ENCODE peak calls at places on chromosomes 1 and 21, in ten cellular contexts. One of them, this sample, is unnamed.

GRCh38 chr21:26844258-26845065 is 747 bp downstream of the ADAMTS1 start:
- DNase-seq in CD8-positive, alpha-beta memory T cell: peak; percentile 4
- DNase-seq in PC-3: peak; percentile 33
- DNase-seq in cardiac muscle cell: peak; percentile 68
- DNase-seq in thoracic aorta: no peak
- DNase-seq in HAP-1: peak; percentile 19
- DNase-seq in heart left ventricle: peak; percentile 86
- DNase-seq in ovary: peak; percentile 67
- DNase-seq in sigmoid colon: peak; percentile 84
- DNase-seq in naive thymus-derived CD4-positive, alpha-beta T cell: no peak
- DNase-seq in this sample: no peak

GRCh38 chr1:117651616-117652015 is 45.8 kb downstream of the TENT5C start:
- DNase-seq in cardiac muscle cell: no peak
- DNase-seq in heart left ventricle: no peak
- DNase-seq in HAP-1: no peak
- DNase-seq in ovary: no peak
- DNase-seq in CD8-positive, alpha-beta memory T cell: no peak
- DNase-seq in thoracic aorta: no peak
- DNase-seq in sigmoid colon: no peak
- DNase-seq in naive thymus-derived CD4-positive, alpha-beta T cell: no peak
- DNase-seq in PC-3: no peak
- DNase-seq in this sample: no peak

GRCh38 chr1:111448482-111448917 is 556 bp downstream of the WDR77 start:
- DNase-seq in naive thymus-derived CD4-positive, alpha-beta T cell: peak; percentile 11
- DNase-seq in sigmoid colon: no peak
- DNase-seq in ovary: no peak
- DNase-seq in heart left ventricle: no peak
- DNase-seq in thoracic aorta: no peak
- DNase-seq in PC-3: peak; percentile 34
- DNase-seq in cardiac muscle cell: no peak
- DNase-seq in HAP-1: no peak
- DNase-seq in CD8-positive, alpha-beta memory T cell: peak; percentile 15
- DNase-seq in this sample: no peak

GRCh38 chr1:51877434-51878306 is 857 bp downstream of the NRDC start:
- DNase-seq in ovary: no peak
- DNase-seq in HAP-1: no peak
- DNase-seq in heart left ventricle: no peak
- DNase-seq in CD8-positive, alpha-beta memory T cell: no peak
- DNase-seq in naive thymus-derived CD4-positive, alpha-beta T cell: peak; percentile 4
- DNase-seq in sigmoid colon: peak; percentile 66
- DNase-seq in thoracic aorta: no peak
- DNase-seq in PC-3: peak; percentile 17
- DNase-seq in cardiac muscle cell: peak; percentile 48
- DNase-seq in this sample: no peak

GRCh38 chr1:153485880-153486279 is 25.4 kb upstream of the S100A7 start:
- DNase-seq in ovary: no peak
- DNase-seq in heart left ventricle: no peak
- DNase-seq in cardiac muscle cell: no peak
- DNase-seq in CD8-positive, alpha-beta memory T cell: no peak
- DNase-seq in naive thymus-derived CD4-positive, alpha-beta T cell: no peak
- DNase-seq in sigmoid colon: no peak
- DNase-seq in PC-3: no peak
- DNase-seq in thoracic aorta: no peak
- DNase-seq in HAP-1: no peak
- DNase-seq in this sample: no peak

GRCh38 chr21:44399955-44400790 is 46.8 kb downstream of the TRPM2 start:
- DNase-seq in thoracic aorta: no peak
- DNase-seq in PC-3: no peak
- DNase-seq in ovary: no peak
- DNase-seq in heart left ventricle: no peak
- DNase-seq in CD8-positive, alpha-beta memory T cell: no peak
- DNase-seq in sigmoid colon: no peak
- DNase-seq in cardiac muscle cell: no peak
- DNase-seq in HAP-1: no peak
- DNase-seq in naive thymus-derived CD4-positive, alpha-beta T cell: no peak
- DNase-seq in this sample: no peak

GRCh38 chr1:79781261-79781660 is 774.7 kb upstream of the ADGRL4 start:
- DNase-seq in thoracic aorta: no peak
- DNase-seq in heart left ventricle: no peak
- DNase-seq in HAP-1: no peak
- DNase-seq in cardiac muscle cell: no peak
- DNase-seq in sigmoid colon: no peak
- DNase-seq in CD8-positive, alpha-beta memory T cell: no peak
- DNase-seq in ovary: no peak
- DNase-seq in PC-3: no peak
- DNase-seq in naive thymus-derived CD4-positive, alpha-beta T cell: no peak
- DNase-seq in this sample: no peak

GRCh38 chr1:172637522-172637921 is 21.4 kb upstream of the FASLG start:
- DNase-seq in ovary: no peak
- DNase-seq in naive thymus-derived CD4-positive, alpha-beta T cell: no peak
- DNase-seq in CD8-positive, alpha-beta memory T cell: no peak
- DNase-seq in heart left ventricle: no peak
- DNase-seq in cardiac muscle cell: no peak
- DNase-seq in PC-3: peak; percentile 99
- DNase-seq in thoracic aorta: no peak
- DNase-seq in sigmoid colon: no peak
- DNase-seq in HAP-1: no peak
- DNase-seq in this sample: no peak

GRCh38 chr1:205913451-205914204 is 29.6 kb downstream of the SLC26A9 start:
- DNase-seq in HAP-1: no peak
- DNase-seq in sigmoid colon: no peak
- DNase-seq in cardiac muscle cell: peak; percentile 59
- DNase-seq in thoracic aorta: peak; percentile 53
- DNase-seq in heart left ventricle: peak; percentile 80
- DNase-seq in PC-3: no peak
- DNase-seq in ovary: peak; percentile 43
- DNase-seq in CD8-positive, alpha-beta memory T cell: no peak
- DNase-seq in naive thymus-derived CD4-positive, alpha-beta T cell: no peak
- DNase-seq in this sample: no peak

GRCh38 chr1:176696109-176696508 is 233.1 kb downstream of the PAPPA2 start:
- DNase-seq in CD8-positive, alpha-beta memory T cell: no peak
- DNase-seq in HAP-1: no peak
- DNase-seq in ovary: no peak
- DNase-seq in cardiac muscle cell: peak; percentile 70
- DNase-seq in PC-3: peak; percentile 69
- DNase-seq in thoracic aorta: no peak
- DNase-seq in naive thymus-derived CD4-positive, alpha-beta T cell: no peak
- DNase-seq in heart left ventricle: no peak
- DNase-seq in sigmoid colon: no peak
- DNase-seq in this sample: no peak

GRCh38 chr1:217078010-217078704 is 354.9 kb upstream of the ESRRG start:
- DNase-seq in heart left ventricle: no peak
- DNase-seq in thoracic aorta: no peak
- DNase-seq in HAP-1: no peak
- DNase-seq in naive thymus-derived CD4-positive, alpha-beta T cell: no peak
- DNase-seq in CD8-positive, alpha-beta memory T cell: no peak
- DNase-seq in sigmoid colon: no peak
- DNase-seq in PC-3: peak; percentile 66
- DNase-seq in cardiac muscle cell: peak; percentile 60
- DNase-seq in ovary: no peak
- DNase-seq in this sample: no peak

GRCh38 chr1:6601049-6601864 is 1.4 kb downstream of the KLHL21 start:
- DNase-seq in heart left ventricle: peak; percentile 76
- DNase-seq in ovary: peak; percentile 81
- DNase-seq in HAP-1: peak; percentile 51
- DNase-seq in PC-3: peak; percentile 100
- DNase-seq in cardiac muscle cell: peak; percentile 82
- DNase-seq in naive thymus-derived CD4-positive, alpha-beta T cell: peak; percentile 54
- DNase-seq in sigmoid colon: peak; percentile 94
- DNase-seq in CD8-positive, alpha-beta memory T cell: peak; percentile 63
- DNase-seq in thoracic aorta: peak; percentile 80
- DNase-seq in this sample: peak; percentile 72

GRCh38 chr1:6602669-6603423 is at the start of gene KLHL21:
- DNase-seq in cardiac muscle cell: peak; percentile 94
- DNase-seq in PC-3: peak; percentile 97
- DNase-seq in HAP-1: peak; percentile 79
- DNase-seq in ovary: peak; percentile 91
- DNase-seq in heart left ventricle: peak; percentile 96
- DNase-seq in naive thymus-derived CD4-positive, alpha-beta T cell: peak; percentile 80
- DNase-seq in thoracic aorta: peak; percentile 63
- DNase-seq in CD8-positive, alpha-beta memory T cell: peak; percentile 82
- DNase-seq in sigmoid colon: peak; percentile 97
- DNase-seq in this sample: peak; percentile 73

GRCh38 chr1:6603424-6603850 is 768 bp upstream of the KLHL21 start:
- DNase-seq in CD8-positive, alpha-beta memory T cell: peak; percentile 70
- DNase-seq in thoracic aorta: no peak
- DNase-seq in cardiac muscle cell: peak; percentile 65
- DNase-seq in sigmoid colon: peak; percentile 89
- DNase-seq in PC-3: peak; percentile 62
- DNase-seq in heart left ventricle: no peak
- DNase-seq in naive thymus-derived CD4-positive, alpha-beta T cell: peak; percentile 75
- DNase-seq in ovary: peak; percentile 65
- DNase-seq in HAP-1: no peak
- DNase-seq in this sample: peak; percentile 30

GRCh38 chr1:6601865-6602668 is 602 bp downstream of the KLHL21 start:
- DNase-seq in HAP-1: no peak
- DNase-seq in cardiac muscle cell: peak; percentile 64
- DNase-seq in thoracic aorta: no peak
- DNase-seq in sigmoid colon: peak; percentile 82
- DNase-seq in PC-3: peak; percentile 57
- DNase-seq in heart left ventricle: peak; percentile 74
- DNase-seq in naive thymus-derived CD4-positive, alpha-beta T cell: peak; percentile 33
- DNase-seq in CD8-positive, alpha-beta memory T cell: peak; percentile 22
- DNase-seq in ovary: peak; percentile 54
- DNase-seq in this sample: no peak

DNA sequence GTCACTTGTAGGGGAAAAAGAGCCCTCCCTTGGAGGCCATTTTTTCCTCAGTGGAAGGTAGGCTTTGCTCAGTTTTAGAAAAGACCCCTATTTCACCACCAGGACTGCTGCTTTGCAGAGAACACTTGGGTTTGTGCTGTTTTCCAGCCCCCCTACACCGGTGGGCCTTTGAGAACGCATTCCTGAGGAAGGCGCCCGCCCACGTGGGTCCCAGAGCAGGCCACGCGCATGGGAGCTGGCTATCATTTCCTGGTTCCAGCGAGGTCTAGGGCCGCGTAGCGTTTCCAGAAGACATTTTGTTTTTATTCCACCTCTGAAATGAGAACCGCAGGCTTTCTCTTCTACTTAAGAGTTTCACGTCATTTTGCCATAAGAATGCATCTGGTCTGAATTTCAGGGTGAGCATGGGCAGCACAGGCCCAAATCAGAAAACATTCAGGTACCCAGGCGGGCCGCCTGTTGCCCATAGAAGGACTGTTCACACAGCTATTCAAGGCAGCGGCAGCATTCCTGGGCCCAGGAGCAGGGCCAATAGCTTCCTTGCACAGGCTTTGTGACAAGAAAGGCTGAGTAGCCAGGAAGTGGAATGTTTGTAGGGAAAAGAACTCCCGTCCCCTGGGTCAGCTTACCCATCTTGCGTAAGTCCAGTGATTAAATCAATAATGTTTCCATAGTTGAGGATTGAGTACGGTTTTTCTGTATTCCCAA is 1.3 kb upstream of the KLHL21 start:
- DNase-seq in HAP-1: no peak
- DNase-seq in PC-3: peak; percentile 38
- DNase-seq in heart left ventricle: peak; percentile 82
- DNase-seq in cardiac muscle cell: peak; percentile 91
- DNase-seq in thoracic aorta: peak; percentile 79
- DNase-seq in CD8-positive, alpha-beta memory T cell: no peak
- DNase-seq in ovary: peak; percentile 79
- DNase-seq in naive thymus-derived CD4-positive, alpha-beta T cell: no peak
- DNase-seq in sigmoid colon: peak; percentile 94
- DNase-seq in this sample: no peak
- H3K4me1 ChIP-seq in HAP-1: peaks cover 9% of the 10 kb centered on the region
- H3K4me1 ChIP-seq in PC-3: peaks cover 26% of the 10 kb centered on the region
- H3K4me1 ChIP-seq in heart left ventricle: peaks cover 31% of the 10 kb centered on the region
- H3K4me1 ChIP-seq in cardiac muscle cell: peaks cover 39% of the 10 kb centered on the region
- H3K4me1 ChIP-seq in thoracic aorta: peaks cover 31% of the 10 kb centered on the region
- H3K4me1 ChIP-seq in CD8-positive, alpha-beta memory T cell: peaks cover 25% of the 10 kb centered on the region
- H3K4me1 ChIP-seq in ovary: peaks cover 8% of the 10 kb centered on the region
- H3K4me1 ChIP-seq in naive thymus-derived CD4-positive, alpha-beta T cell: peaks cover 24% of the 10 kb centered on the region
- H3K4me1 ChIP-seq in sigmoid colon: peaks cover 40% of the 10 kb centered on the region
- H3K4me1 ChIP-seq in this sample: peaks cover 28% of the 10 kb centered on the region

GRCh38 chr1:33497410-33497809 is 25.0 kb downstream of the ZSCAN20 start:
- DNase-seq in PC-3: no peak
- DNase-seq in ovary: no peak
- DNase-seq in naive thymus-derived CD4-positive, alpha-beta T cell: no peak
- DNase-seq in thoracic aorta: no peak
- DNase-seq in sigmoid colon: no peak
- DNase-seq in HAP-1: no peak
- DNase-seq in heart left ventricle: no peak
- DNase-seq in CD8-positive, alpha-beta memory T cell: no peak
- DNase-seq in cardiac muscle cell: no peak
- DNase-seq in this sample: no peak
- H3K9me3 ChIP-seq in PC-3: peaks cover 25% of the 10 kb centered on the region
- H3K9me3 ChIP-seq in ovary: peaks cover 7% of the 10 kb centered on the region
- H3K9me3 ChIP-seq in naive thymus-derived CD4-positive, alpha-beta T cell: peaks cover 13% of the 10 kb centered on the region
- H3K9me3 ChIP-seq in thoracic aorta: peaks cover 22% of the 10 kb centered on the region
- H3K9me3 ChIP-seq in sigmoid colon: peaks cover 29% of the 10 kb centered on the region
- H3K9me3 ChIP-seq in HAP-1: peaks cover 10% of the 10 kb centered on the region
- H3K9me3 ChIP-seq in heart left ventricle: peaks cover 29% of the 10 kb centered on the region
- H3K9me3 ChIP-seq in CD8-positive, alpha-beta memory T cell: peaks cover 27% of the 10 kb centered on the region
- H3K9me3 ChIP-seq in cardiac muscle cell: peaks cover 14% of the 10 kb centered on the region
- H3K9me3 ChIP-seq in this sample: peaks cover 26% of the 10 kb centered on the region

DNA sequence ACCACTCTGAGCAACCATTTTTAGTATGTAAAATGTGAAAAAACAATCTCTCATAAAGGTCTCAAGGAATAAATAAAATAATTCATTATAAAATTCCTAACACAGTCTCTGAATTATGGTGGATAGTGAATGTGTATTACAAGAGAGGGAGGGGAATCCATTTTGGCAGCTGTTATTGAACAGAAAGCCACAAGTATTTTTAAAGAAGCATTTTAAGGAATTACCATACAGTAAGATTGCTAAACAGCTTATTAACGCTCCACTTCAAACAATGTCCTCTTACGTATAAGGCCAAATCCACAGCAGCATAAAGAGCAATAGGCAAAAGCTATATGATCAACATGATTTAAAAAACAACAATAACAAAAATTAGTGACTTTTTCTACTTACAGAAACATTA is 18.4 kb downstream of the PIGK start:
- DNase-seq in HAP-1: no peak
- DNase-seq in heart left ventricle: no peak
- DNase-seq in sigmoid colon: no peak
- DNase-seq in PC-3: no peak
- DNase-seq in CD8-positive, alpha-beta memory T cell: no peak
- DNase-seq in thoracic aorta: no peak
- DNase-seq in cardiac muscle cell: no peak
- DNase-seq in naive thymus-derived CD4-positive, alpha-beta T cell: no peak
- DNase-seq in ovary: no peak
- DNase-seq in this sample: no peak
- H3K4me1 ChIP-seq in HAP-1: no peaks in the 10 kb centered on the region
- H3K4me1 ChIP-seq in heart left ventricle: no peaks in the 10 kb centered on the region
- H3K4me1 ChIP-seq in sigmoid colon: no peaks in the 10 kb centered on the region
- H3K4me1 ChIP-seq in PC-3: no peaks in the 10 kb centered on the region
- H3K4me1 ChIP-seq in CD8-positive, alpha-beta memory T cell: no peaks in the 10 kb centered on the region
- H3K4me1 ChIP-seq in thoracic aorta: peaks cover 5% of the 10 kb centered on the region
- H3K4me1 ChIP-seq in cardiac muscle cell: no peaks in the 10 kb centered on the region
- H3K4me1 ChIP-seq in naive thymus-derived CD4-positive, alpha-beta T cell: no peaks in the 10 kb centered on the region
- H3K4me1 ChIP-seq in ovary: no peaks in the 10 kb centered on the region
- H3K4me1 ChIP-seq in this sample: no peaks in the 10 kb centered on the region

DNA sequence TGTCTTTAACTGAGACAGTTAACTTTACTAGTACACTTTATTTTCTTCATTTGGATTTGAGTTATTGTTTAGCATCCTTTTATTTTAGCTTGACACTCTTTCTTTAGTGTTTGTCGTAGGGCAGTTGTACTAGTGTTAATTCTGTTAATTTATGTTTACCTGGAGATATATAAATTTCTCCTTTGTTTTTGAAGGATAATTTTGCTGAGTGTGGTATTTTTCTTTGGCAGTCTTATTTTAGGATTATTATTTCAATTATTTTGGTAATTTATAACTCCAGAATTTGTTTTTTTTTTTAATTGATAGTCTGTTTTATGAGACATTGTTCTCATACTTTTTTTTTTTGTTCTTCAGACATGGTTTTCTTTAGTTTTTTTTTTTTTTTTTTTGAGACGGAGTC is 73.8 kb upstream of the CHODL start:
- DNase-seq in CD8-positive, alpha-beta memory T cell: no peak
- DNase-seq in cardiac muscle cell: no peak
- DNase-seq in ovary: no peak
- DNase-seq in sigmoid colon: no peak
- DNase-seq in PC-3: no peak
- DNase-seq in heart left ventricle: no peak
- DNase-seq in HAP-1: no peak
- DNase-seq in naive thymus-derived CD4-positive, alpha-beta T cell: no peak
- DNase-seq in thoracic aorta: no peak
- DNase-seq in this sample: no peak
- H3K9me3 ChIP-seq in CD8-positive, alpha-beta memory T cell: no peaks in the 10 kb centered on the region
- H3K9me3 ChIP-seq in cardiac muscle cell: no peaks in the 10 kb centered on the region
- H3K9me3 ChIP-seq in ovary: no peaks in the 10 kb centered on the region
- H3K9me3 ChIP-seq in sigmoid colon: no peaks in the 10 kb centered on the region
- H3K9me3 ChIP-seq in PC-3: no peaks in the 10 kb centered on the region
- H3K9me3 ChIP-seq in heart left ventricle: no peaks in the 10 kb centered on the region
- H3K9me3 ChIP-seq in HAP-1: no peaks in the 10 kb centered on the region
- H3K9me3 ChIP-seq in naive thymus-derived CD4-positive, alpha-beta T cell: no peaks in the 10 kb centered on the region
- H3K9me3 ChIP-seq in thoracic aorta: no peaks in the 10 kb centered on the region
- H3K9me3 ChIP-seq in this sample: no peaks in the 10 kb centered on the region

This sample was measured in effector memory CD4-positive, alpha-beta T cell.